ENCODE peak calls at places on chromosomes 6 and 20, in eight cellular contexts. J, R, L, P, Q, E, X and U are unnamed samples.

GRCh38 chr6:136792066-136792944 is at the start of gene MAP3K5:
- DNase-seq in J (peak; percentile 89), L (peak; percentile 89), P (peak; percentile 87), R (peak; percentile 72), E (peak; percentile 96), Q (peak; percentile 81), X (peak; percentile 55), U (peak; percentile 89)

GRCh38 chr6:119738425-119738824 is 388.9 kb upstream of the MAN1A1 start:
- DNase-seq in Q (no peak), E (no peak), P (no peak), R (no peak), X (no peak), J (no peak), L (no peak), U (no peak)

GRCh38 chr6:87742106-87742505 is 40.1 kb upstream of the AKIRIN2 start:
- DNase-seq in Q (no peak), E (no peak), R (no peak), J (no peak), P (no peak), L (no peak), X (no peak), U (no peak)

GRCh38 chr6:50829898-50830439 is 11.3 kb downstream of the TFAP2B start:
- DNase-seq in L (no peak), J (no peak), X (no peak), Q (no peak), E (no peak), P (no peak), R (no peak), U (no peak)

GRCh38 chr6:14621518-14621917 is 503.9 kb downstream of the CD83 start:
- DNase-seq in J (no peak), P (no peak), R (no peak), Q (peak; percentile 34), L (no peak), E (no peak), X (no peak), U (peak; percentile 19)

GRCh38 chr6:89048985-89049384 is 31.6 kb upstream of the PNRC1 start:
- DNase-seq in Q (peak; percentile 65), R (no peak), L (no peak), E (no peak), P (no peak), J (no peak), X (no peak), U (peak; percentile 43)

GRCh38 chr6:136429681-136430080 is 120.5 kb downstream of the MAP7 start:
- DNase-seq in P (no peak), R (no peak), Q (no peak), E (no peak), X (no peak), L (no peak), J (no peak), U (no peak)

GRCh38 chr6:91376686-91377085 is 789.8 kb upstream of the MAP3K7 start:
- DNase-seq in P (no peak), Q (no peak), X (no peak), J (no peak), E (no peak), L (no peak), R (peak; percentile 8), U (no peak)

GRCh38 chr6:3337521-3338350 is 79.0 kb downstream of the PSMG4 start:
- DNase-seq in E (no peak), Q (peak; percentile 51), J (no peak), R (peak; percentile 58), X (no peak), P (no peak), L (no peak), U (peak; percentile 13)

GRCh38 chr20:22582386-22582959 is 1.9 kb downstream of the FOXA2 start:
- DNase-seq in E (no peak), R (peak; percentile 48), X (no peak), L (no peak), J (no peak), Q (no peak), P (no peak), U (no peak)
- H3K4me3 ChIP-seq in E (no peak overlapping the region), R (peak overlapping the region; percentile 49), X (peak overlapping the region; percentile 57), L (no peak overlapping the region), J (peak overlapping the region; percentile 14), Q (no peak overlapping the region), P (peak overlapping the region; percentile 5), U (no peak overlapping the region)

GRCh38 chr20:44182863-44183262 is 4.1 kb downstream of the JPH2 start:
- DNase-seq in X (no peak), E (no peak), R (no peak), J (no peak), P (no peak), Q (no peak), L (no peak), U (no peak)
- H3K4me1 ChIP-seq in X (peaks cover 48% of the 10 kb centered on the region), E (no peaks in the 10 kb centered on the region), R (peaks cover 17% of the 10 kb centered on the region), J (peaks cover 70% of the 10 kb centered on the region), P (peaks cover 17% of the 10 kb centered on the region), Q (peaks cover 7% of the 10 kb centered on the region), L (peaks cover 6% of the 10 kb centered on the region), U (peaks cover 13% of the 10 kb centered on the region)

GRCh38 chr6:31737315-31738047 is 1.2 kb upstream of the CLIC1 start:
- DNase-seq in E (peak; percentile 12), J (no peak), P (no peak), Q (no peak), X (no peak), L (no peak), R (peak; percentile 56), U (no peak)
- H3K4me3 ChIP-seq in E (peak overlapping the region; percentile 12), J (no peak overlapping the region), P (no peak overlapping the region), Q (peak overlapping the region; percentile 58), X (peak overlapping the region; percentile 92), L (no peak overlapping the region), R (peak overlapping the region; percentile 96), U (peak overlapping the region; percentile 38)

GRCh38 chr20:57596998-57597939 is 23.0 kb downstream of the ZBP1 start:
- DNase-seq in X (no peak), Q (peak; percentile 77), L (peak; percentile 69), J (peak; percentile 79), R (peak; percentile 81), P (peak; percentile 66), E (peak; percentile 89), U (peak; percentile 80)
- H3K4me1 ChIP-seq in X (peaks cover 8% of the 10 kb centered on the region), Q (no peaks in the 10 kb centered on the region), L (no peaks in the 10 kb centered on the region), J (peaks cover 12% of the 10 kb centered on the region), R (no peaks in the 10 kb centered on the region), P (peaks cover 6% of the 10 kb centered on the region), E (peaks cover under 1% of the 10 kb centered on the region), U (no peaks in the 10 kb centered on the region)

GRCh38 chr6:33317668-33318425 is at the start of gene ZBTB22:
- DNase-seq in L (peak; percentile 98), Q (peak; percentile 99), J (peak; percentile 100), P (peak; percentile 99), E (peak; percentile 99), R (peak; percentile 100), X (peak; percentile 100), U (peak; percentile 100)

GRCh38 chr6:33319939-33320314 is 2.4 kb upstream of the ZBTB22 start:
- DNase-seq in X (no peak), L (no peak), R (no peak), E (no peak), P (no peak), J (no peak), Q (no peak), U (no peak)

GRCh38 chr6:33317418-33317667 is 201 bp downstream of the ZBTB22 start:
- DNase-seq in L (peak; percentile 69), J (no peak), E (no peak), R (peak; percentile 79), X (no peak), Q (no peak), P (no peak), U (peak; percentile 84)

GRCh38 chr6:33316603-33317417 is 734 bp downstream of the ZBTB22 start:
- DNase-seq in X (no peak), P (no peak), Q (no peak), E (peak; percentile 80), J (peak; percentile 72), L (peak; percentile 62), R (no peak), U (no peak)

GRCh38 chr6:33318426-33319073 is 1.0 kb upstream of the ZBTB22 start:
- DNase-seq in L (peak; percentile 29), P (no peak), R (no peak), X (no peak), J (no peak), E (no peak), Q (no peak), U (no peak)
- H3K4me3 ChIP-seq in L (no peak overlapping the region), P (peak overlapping the region; percentile 44), R (peak overlapping the region; percentile 51), X (peak overlapping the region; percentile 76), J (peak overlapping the region; percentile 59), E (peak overlapping the region; percentile 57), Q (peak overlapping the region; percentile 78), U (peak overlapping the region; percentile 85)

DNA sequence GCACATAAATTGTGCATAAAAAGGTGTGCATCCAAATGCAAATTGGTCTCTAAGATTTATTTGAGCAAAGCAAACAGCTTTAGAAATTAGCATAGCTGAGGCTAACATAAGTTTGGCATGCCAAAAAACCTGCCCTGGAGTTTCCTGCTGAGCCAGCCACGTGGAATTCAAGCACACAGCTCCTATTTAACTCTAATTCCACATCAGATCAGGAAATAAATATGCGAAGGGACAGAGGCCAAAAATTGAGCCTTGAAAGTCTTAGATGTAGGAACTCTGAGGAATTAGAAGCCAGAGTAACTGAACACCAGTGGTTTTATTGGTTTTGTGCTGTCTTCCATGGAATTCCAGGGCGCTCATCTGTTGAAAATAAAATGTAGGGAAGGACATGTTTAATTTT is 19.6 kb downstream of the SOBP start:
- DNase-seq in Q (no peak), J (no peak), P (no peak), R (peak; percentile 33), X (no peak), L (no peak), E (no peak), U (peak; percentile 50)
- H3K4me1 ChIP-seq in Q (no peaks in the 10 kb centered on the region), J (peaks cover 8% of the 10 kb centered on the region), P (no peaks in the 10 kb centered on the region), R (peaks cover 38% of the 10 kb centered on the region), X (peaks cover 23% of the 10 kb centered on the region), L (peaks cover 18% of the 10 kb centered on the region), E (no peaks in the 10 kb centered on the region), U (peaks cover 10% of the 10 kb centered on the region)

GRCh38 chr6:107821591-107821990 is 2.5 kb downstream of the SCML4 start:
- DNase-seq in Q (no peak), R (no peak), P (no peak), X (no peak), L (no peak), J (no peak), E (no peak), U (no peak)

GRCh38 chr6:107820571-107821261 is 3.4 kb downstream of the SCML4 start:
- DNase-seq in Q (peak; percentile 50), L (no peak), E (no peak), P (no peak), J (no peak), X (no peak), R (no peak), U (peak; percentile 14)

GRCh38 chr6:107822154-107823046 is 1.7 kb downstream of the SCML4 start:
- DNase-seq in Q (no peak), E (no peak), R (no peak), P (no peak), L (no peak), J (no peak), X (no peak), U (no peak)

GRCh38 chr6:107819976-107820551 is 4.0 kb downstream of the SCML4 start:
- DNase-seq in R (peak; percentile 27), J (no peak), Q (peak; percentile 71), X (no peak), E (no peak), L (no peak), P (no peak), U (peak; percentile 19)

GRCh38 chr6:107823047-107823557 is 1.0 kb downstream of the SCML4 start:
- DNase-seq in J (no peak), E (no peak), P (no peak), Q (no peak), L (no peak), R (no peak), X (no peak), U (no peak)
- H3K4me3 ChIP-seq in J (no peak overlapping the region), E (no peak overlapping the region), P (no peak overlapping the region), Q (no peak overlapping the region), L (no peak overlapping the region), R (no peak overlapping the region), X (peak overlapping the region; percentile 1), U (no peak overlapping the region)